ENCODE peak calls at places on chromosome 17, in eight cellular contexts. O is tibial artery; N is EH; B is myocyte; W is fibroblast of the conjunctiva; R is RWPE1; K is stimulated activated CD8-positive, alpha-beta memory T cell treated with anti-CD3 and anti-CD28 coated beads, Interleukin-4, amount 100 ng/mL, for 48 hours; S is activated CD4-positive, CD25-positive, alpha-beta regulatory T cell treated with anti-CD3 and anti-CD28 coated beads, Interleukin-2, amount 50 U/mL, for 16 hours. E is an unnamed sample.

GRCh38 chr17:79065105-79065670 is 9.4 kb upstream of the ENGASE start:
- DNase-seq in O (no peak), N (peak), B (peak), W (peak), R (no peak), K (peak), S (peak), E (peak)

GRCh38 chr17:46782250-46782953 is 36.1 kb downstream of the WNT3 start:
- DNase-seq in O (no peak), N (peak), B (no peak), W (no peak), R (peak), K (peak), S (no peak), E (peak)

GRCh38 chr17:17933775-17934174 is 38.4 kb downstream of the TOM1L2 start:
- DNase-seq in O (no peak), N (peak), B (peak), W (no peak), R (no peak), K (no peak), S (no peak), E (peak)

GRCh38 chr17:80762076-80762475 is 217.4 kb downstream of the RPTOR start:
- DNase-seq in O (no peak), N (no peak), B (no peak), W (no peak), R (no peak), K (no peak), S (no peak), E (no peak)

GRCh38 chr17:74862108-74862901 is 2.6 kb upstream of the GRIN2C start:
- DNase-seq in O (peak), N (peak), B (peak), W (no peak), R (no peak), K (peak), S (peak), E (peak)

GRCh38 chr17:74852237-74853047 is 7.2 kb downstream of the GRIN2C start:
- DNase-seq in O (no peak), N (peak), B (no peak), W (no peak), R (peak), K (peak), S (peak), E (no peak)

GRCh38 chr17:11880714-11881113 is 116.6 kb downstream of the ZNF18 start:
- DNase-seq in O (no peak), N (no peak), B (no peak), W (no peak), R (peak), K (no peak), S (no peak), E (peak)

GRCh38 chr17:37043201-37043600 is 94.4 kb downstream of the AATF start:
- DNase-seq in O (no peak), N (no peak), B (no peak), W (no peak), R (no peak), K (no peak), S (no peak), E (no peak)

GRCh38 chr17:27345141-27345904 is 51.4 kb downstream of the WSB1 start:
- DNase-seq in O (no peak), N (no peak), B (no peak), W (no peak), R (no peak), K (no peak), S (no peak), E (no peak)

GRCh38 chr17:40852378-40852777 is 14.6 kb downstream of the KRT12 start:
- DNase-seq in O (no peak), N (no peak), B (no peak), W (no peak), R (no peak), K (no peak), S (no peak), E (no peak)

GRCh38 chr17:81479672-81480071 is 32.9 kb downstream of the ACTG1 start:
- DNase-seq in O (no peak), N (no peak), B (no peak), W (no peak), R (no peak), K (no peak), S (no peak), E (no peak)

GRCh38 chr17:71978435-71978834 is 142.4 kb upstream of the SOX9 start:
- DNase-seq in O (no peak), N (no peak), B (peak), W (no peak), R (peak), K (no peak), S (no peak), E (no peak)

GRCh38 chr17:8120520-8121443 is 2.5 kb upstream of the ALOXE3 start:
- DNase-seq in O (no peak), N (peak), B (peak), W (no peak), R (peak), K (peak), S (peak), E (peak)

GRCh38 chr17:40511136-40511535 is 9.7 kb upstream of the TNS4 start:
- DNase-seq in O (no peak), N (no peak), B (no peak), W (no peak), R (no peak), K (no peak), S (no peak), E (no peak)

GRCh38 chr17:38577244-38577643 is 28.5 kb downstream of the SRCIN1 start:
- DNase-seq in O (no peak), N (no peak), B (no peak), W (no peak), R (no peak), K (no peak), S (no peak), E (no peak)

GRCh38 chr17:78717431-78717980 is 64.6 kb downstream of the CYTH1 start:
- DNase-seq in O (no peak), N (peak), B (peak), W (no peak), R (no peak), K (no peak), S (no peak), E (peak)

GRCh38 chr17:7023576-7024401 is 939 bp downstream of the BCL6B start:
- DNase-seq in O (peak), N (peak), B (no peak), W (peak), R (peak), K (peak), S (peak), E (no peak)

GRCh38 chr17:2102931-2103398 is 48.1 kb downstream of the HIC1 start:
- DNase-seq in O (peak), N (peak), B (no peak), W (no peak), R (peak), K (no peak), S (no peak), E (no peak)

GRCh38 chr17:61456688-61457225 is 4.5 kb downstream of the TBX4 start:
- DNase-seq in O (no peak), N (no peak), B (no peak), W (no peak), R (no peak), K (no peak), S (no peak), E (no peak)

GRCh38 chr17:19470529-19471261 is 59.7 kb downstream of the RNF112 start:
- DNase-seq in O (peak), N (peak), B (peak), W (peak), R (no peak), K (no peak), S (no peak), E (peak)

GRCh38 chr17:38729886-38730525 is at the start of gene CISD3:
- DNase-seq in O (peak), N (peak), B (peak), W (peak), R (peak), K (peak), S (peak), E (peak)

GRCh38 chr17:29179232-29180036 is 764 bp downstream of the MYO18A start:
- DNase-seq in O (no peak), N (peak), B (peak), W (no peak), R (peak), K (no peak), S (no peak), E (peak)

GRCh38 chr17:33732116-33732515 is 439.0 kb upstream of the ASIC2 start:
- DNase-seq in O (no peak), N (peak), B (peak), W (no peak), R (peak), K (no peak), S (no peak), E (peak)

GRCh38 chr17:30534298-30534697 is 57.1 kb downstream of the GOSR1 start:
- DNase-seq in O (no peak), N (no peak), B (no peak), W (no peak), R (no peak), K (no peak), S (no peak), E (no peak)

GRCh38 chr17:1422907-1423306 is 22.9 kb upstream of the YWHAE start:
- DNase-seq in O (no peak), N (peak), B (peak), W (peak), R (peak), K (peak), S (no peak), E (peak)

GRCh38 chr17:76405607-76405966 is 21.2 kb downstream of the SPHK1 start:
- DNase-seq in O (no peak), N (no peak), B (no peak), W (no peak), R (no peak), K (no peak), S (no peak), E (no peak)

GRCh38 chr17:1484586-1485310 is 7.7 kb downstream of the MYO1C start:
- DNase-seq in O (peak), N (peak), B (peak), W (no peak), R (peak), K (peak), S (peak), E (peak)

GRCh38 chr17:5413682-5414081 is 5.8 kb downstream of the NUP88 start:
- DNase-seq in O (no peak), N (peak), B (peak), W (peak), R (peak), K (no peak), S (no peak), E (no peak)

GRCh38 chr17:63685021-63685420 is 14.9 kb downstream of the LIMD2 start:
- DNase-seq in O (no peak), N (no peak), B (no peak), W (no peak), R (no peak), K (no peak), S (no peak), E (no peak)

GRCh38 chr17:42289863-42290165 is 1.5 kb downstream of the STAT5A start:
- DNase-seq in O (no peak), N (no peak), B (no peak), W (no peak), R (no peak), K (peak), S (peak), E (no peak)

E was measured in SJCRH30.